ENCODE peak calls at places on chromosomes 6 and 20, in seven cellular contexts. R is choroid plexus epithelial cell; A is breast epithelium; X is colonic mucosa; Q is tibial nerve; O is CD8-positive, alpha-beta T cell; H is PC-9. E is an unnamed sample.

GRCh38 chr6:90095788-90096187 is 200.9 kb downstream of the BACH2 start:
- DNase-seq in R (no peak), A (no peak), X (no peak), Q (no peak), O (no peak), H (no peak), E (no peak)

GRCh38 chr20:44467289-44467883 is 8.3 kb upstream of the TTPAL start:
- DNase-seq in R (peak; percentile 89), A (peak; percentile 62), X (no peak), Q (peak; percentile 75), O (no peak), H (no peak), E (peak; percentile 14)

GRCh38 chr6:25774120-25774730 is 19.7 kb downstream of the SLC17A4 start:
- DNase-seq in R (no peak), A (no peak), X (no peak), Q (no peak), O (no peak), H (no peak), E (no peak)

GRCh38 chr20:63502671-63503172 is 3.8 kb upstream of the EEF1A2 start:
- DNase-seq in R (no peak), A (no peak), X (no peak), Q (no peak), O (no peak), H (no peak), E (no peak)

GRCh38 chr20:4664691-4665360 is 56.9 kb upstream of the PRND start:
- DNase-seq in R (no peak), A (no peak), X (no peak), Q (no peak), O (no peak), H (no peak), E (no peak)

GRCh38 chr6:103455275-103455674 is 1404.4 kb downstream of the HACE1 start:
- DNase-seq in R (no peak), A (no peak), X (no peak), Q (no peak), O (no peak), H (no peak), E (no peak)

GRCh38 chr6:38497546-38497945 is 142.2 kb downstream of the BTBD9 start:
- DNase-seq in R (no peak), A (no peak), X (no peak), Q (no peak), O (no peak), H (no peak), E (no peak)

GRCh38 chr6:169172946-169173345 is 80.7 kb downstream of the THBS2 start:
- DNase-seq in R (peak; percentile 39), A (no peak), X (no peak), Q (no peak), O (no peak), H (no peak), E (peak; percentile 45)

GRCh38 chr6:133568970-133569889 is 319.7 kb upstream of the TCF21 start:
- DNase-seq in R (peak; percentile 85), A (no peak), X (no peak), Q (no peak), O (no peak), H (peak; percentile 88), E (peak; percentile 89)

GRCh38 chr6:167570460-167571400 is 245.8 kb downstream of the TTLL2 start:
- DNase-seq in R (no peak), A (peak; percentile 8), X (peak; percentile 11), Q (no peak), O (no peak), H (no peak), E (no peak)

GRCh38 chr6:106974999-106975698 is 620 bp upstream of the CD24 start:
- DNase-seq in R (no peak), A (peak; percentile 26), X (peak; percentile 67), Q (no peak), O (no peak), H (peak; percentile 44), E (no peak)

DNA sequence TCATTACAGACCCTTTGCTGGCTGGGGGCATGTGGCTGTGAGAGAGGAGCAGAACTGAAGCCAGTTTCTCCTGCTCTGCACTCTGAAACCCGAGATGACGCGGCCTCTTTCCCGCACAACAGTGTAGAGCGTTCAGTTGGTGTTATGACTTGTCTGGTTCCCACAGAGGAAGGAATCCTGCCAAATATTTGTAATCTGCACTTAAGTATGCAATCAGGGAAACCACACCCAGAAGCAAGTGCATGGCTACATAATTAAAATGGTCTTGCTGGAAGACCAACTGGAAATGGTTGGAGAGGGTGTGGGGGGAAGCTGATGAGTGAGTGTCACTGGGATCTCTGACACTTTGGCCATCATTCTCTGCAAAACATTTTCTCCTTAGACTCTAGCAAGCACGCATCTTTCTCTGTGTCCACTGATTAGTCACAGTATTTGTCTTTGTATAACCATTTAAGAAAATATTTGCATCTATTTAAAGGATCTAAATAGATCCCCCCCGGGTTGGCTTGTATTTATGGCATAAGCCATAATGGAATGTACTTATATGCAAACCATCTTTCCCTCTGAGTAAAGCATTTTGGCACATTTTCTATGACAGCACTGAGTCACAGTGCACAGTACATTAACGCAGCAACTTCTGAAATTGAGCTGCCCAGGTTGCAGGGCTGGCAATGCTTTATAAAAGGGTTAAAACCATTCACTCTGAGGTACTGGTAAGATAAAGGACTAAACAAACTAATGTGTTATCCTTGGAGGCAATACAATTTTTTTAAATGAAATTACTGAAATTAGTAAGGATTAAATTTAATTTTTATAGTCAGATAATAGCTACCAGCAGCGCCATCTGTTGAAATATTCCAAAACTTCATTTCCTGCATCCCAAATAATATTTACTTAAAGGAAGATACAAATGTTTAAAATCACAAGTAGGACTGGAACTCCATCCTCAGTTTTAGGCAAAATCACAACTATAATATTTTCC is 76.7 kb downstream of the FOXC1 start:
- DNase-seq in R (peak; percentile 96), A (no peak), X (no peak), Q (no peak), O (no peak), H (peak; percentile 90), E (peak; percentile 98)
- TF ChIP-seq CTCF in R (peak; percentile 42), A (no peak), X (peak; percentile 17), Q (no peak), O (no peak), H (peak; percentile 61), E (peak; percentile 43)

GRCh38 chr6:14634072-14634471 is 516.5 kb downstream of the CD83 start:
- DNase-seq in R (no peak), A (no peak), X (no peak), Q (no peak), O (peak; percentile 29), H (no peak), E (no peak)
- H3K4me3 ChIP-seq in R (no peak overlapping the region), A (no peak overlapping the region), X (no peak overlapping the region), Q (no peak overlapping the region), O (no peak overlapping the region), H (no peak overlapping the region), E (no peak overlapping the region)

DNA sequence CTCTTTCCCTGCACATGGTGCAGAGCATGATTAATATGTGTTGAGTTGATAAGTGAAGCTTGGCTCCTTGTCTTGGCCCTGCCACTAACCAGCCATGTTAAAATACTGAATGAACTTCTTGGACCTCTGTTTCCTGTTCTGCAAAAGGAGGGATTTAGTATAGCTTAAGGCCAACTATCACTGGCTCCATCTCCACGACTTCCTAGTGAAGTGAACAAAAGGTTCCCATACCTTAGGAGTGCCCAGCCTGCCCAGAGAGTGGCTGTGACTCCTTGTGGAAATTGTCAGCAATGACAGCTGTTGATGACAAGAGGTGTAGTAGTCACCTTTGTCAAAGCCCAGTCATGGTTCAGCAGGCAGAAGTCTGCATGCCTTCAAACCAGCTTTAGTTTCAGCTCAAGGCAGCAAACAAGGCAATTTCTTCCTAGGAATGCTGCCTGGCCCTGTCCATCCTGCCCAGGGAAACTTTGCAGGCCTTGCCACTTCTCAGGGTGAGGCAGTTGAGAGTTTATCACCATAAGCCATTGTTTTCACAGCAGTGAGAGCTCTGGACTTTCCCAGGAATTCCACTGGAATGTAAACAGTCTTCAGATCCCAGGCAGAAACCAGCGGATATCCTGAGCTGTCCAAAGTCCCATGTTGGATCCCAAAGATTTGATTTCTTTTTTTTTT is 169.7 kb upstream of the TNFAIP3 start:
- DNase-seq in R (no peak), A (no peak), X (peak; percentile 48), Q (no peak), O (no peak), H (peak; percentile 80), E (peak; percentile 94)
- TF ChIP-seq CTCF in R (no peak), A (no peak), X (no peak), Q (no peak), O (no peak), H (peak; percentile 67), E (no peak)

GRCh38 chr6:36817864-36818263 is 21.4 kb downstream of the CPNE5 start:
- DNase-seq in R (no peak), A (no peak), X (no peak), Q (no peak), O (no peak), H (no peak), E (no peak)
- H3K4me3 ChIP-seq in R (no peak overlapping the region), A (no peak overlapping the region), X (no peak overlapping the region), Q (no peak overlapping the region), O (no peak overlapping the region), H (no peak overlapping the region), E (no peak overlapping the region)

GRCh38 chr20:25040438-25040831 is 17.5 kb downstream of the ACSS1 start:
- DNase-seq in R (peak; percentile 94), A (peak; percentile 71), X (peak; percentile 37), Q (peak; percentile 48), O (no peak), H (peak; percentile 31), E (peak; percentile 93)

GRCh38 chr20:25037288-25038102 is 20.4 kb downstream of the ACSS1 start:
- DNase-seq in R (no peak), A (no peak), X (no peak), Q (no peak), O (peak; percentile 58), H (no peak), E (no peak)

GRCh38 chr20:25038103-25038410 is 19.9 kb downstream of the ACSS1 start:
- DNase-seq in R (no peak), A (no peak), X (no peak), Q (no peak), O (no peak), H (no peak), E (no peak)

GRCh38 chr20:25039697-25040437 is 18.1 kb downstream of the ACSS1 start:
- DNase-seq in R (peak; percentile 51), A (peak; percentile 98), X (peak; percentile 90), Q (peak; percentile 88), O (no peak), H (peak; percentile 59), E (peak; percentile 97)

GRCh38 chr20:25038591-25039015 is 19.3 kb downstream of the ACSS1 start:
- DNase-seq in R (no peak), A (no peak), X (no peak), Q (no peak), O (no peak), H (no peak), E (no peak)
- TF ChIP-seq CTCF in R (no peak), A (no peak), X (no peak), Q (no peak), O (no peak), H (no peak), E (no peak)